ENCODE peak calls at places on chromosomes 16 and 17, in ten cellular contexts. U is AG08395; A is WTC11; I is frontal cortex; C is CD4-positive, alpha-beta T cell; X is stimulated activated CD4-positive, alpha-beta T cell treated with anti-CD3 and anti-CD28 coated beads, Interleukin-1b, Interleukin-23, amount 100 ng/mL, for 1 hour; H is CD8-positive, alpha-beta T cell; M is caudate nucleus; F is dorsolateral prefrontal cortex; R is hepatocyte. V is an unnamed sample.

GRCh38 chr16:17358846-17359245 is 111.9 kb downstream of the XYLT1 start:
- DNase-seq in U (no peak), A (no peak), I (no peak), C (no peak), X (no peak), H (no peak), M (no peak), F (no peak), R (no peak), V (no peak)

GRCh38 chr17:48995871-48996695 is 1.1 kb upstream of the IGF2BP1 start:
- DNase-seq in U (no peak), A (peak), I (no peak), C (no peak), X (no peak), H (no peak), M (no peak), F (no peak), R (peak), V (no peak)

GRCh38 chr16:85738878-85739715 is 11.8 kb downstream of the C16orf74 start:
- DNase-seq in U (no peak), A (no peak), I (no peak), C (no peak), X (no peak), H (no peak), M (no peak), F (no peak), R (no peak), V (no peak)

GRCh38 chr17:68849673-68850260 is 105.4 kb downstream of the ABCA8 start:
- DNase-seq in U (no peak), A (no peak), I (no peak), C (no peak), X (no peak), H (no peak), M (no peak), F (no peak), R (no peak), V (no peak)

GRCh38 chr17:35743911-35744328 is 9.1 kb downstream of the GAS2L2 start:
- DNase-seq in U (peak), A (peak), I (no peak), C (no peak), X (no peak), H (no peak), M (no peak), F (no peak), R (peak), V (no peak)

GRCh38 chr17:83050651-83051422 is 28.6 kb upstream of the METRNL start:
- DNase-seq in U (no peak), A (peak), I (no peak), C (no peak), X (peak), H (no peak), M (no peak), F (peak), R (peak), V (no peak)

GRCh38 chr17:9273334-9274118 is 252.2 kb downstream of the NTN1 start:
- DNase-seq in U (no peak), A (no peak), I (no peak), C (no peak), X (no peak), H (no peak), M (no peak), F (peak), R (no peak), V (no peak)

GRCh38 chr17:81866440-81867122 is 4.6 kb downstream of the ARHGDIA start:
- DNase-seq in U (no peak), A (no peak), I (no peak), C (no peak), X (no peak), H (no peak), M (no peak), F (no peak), R (no peak), V (no peak)

GRCh38 chr17:43427362-43428043 is 28.7 kb downstream of the ARL4D start:
- DNase-seq in U (no peak), A (no peak), I (no peak), C (no peak), X (no peak), H (no peak), M (no peak), F (no peak), R (no peak), V (no peak)

GRCh38 chr17:36503456-36504155 is 17.1 kb downstream of the ZNHIT3 start:
- DNase-seq in U (no peak), A (no peak), I (no peak), C (no peak), X (no peak), H (no peak), M (no peak), F (no peak), R (no peak), V (no peak)

GRCh38 chr16:66324785-66325184 is 41.7 kb upstream of the CDH5 start:
- DNase-seq in U (no peak), A (peak), I (peak), C (no peak), X (no peak), H (no peak), M (peak), F (peak), R (peak), V (no peak)

V was measured in activated T-helper 2 cell treated with anti-CD3 and anti-CD28 coated beads, Interferon-gamma antibody, Interleukin-2, Interleukin-4, amounts not matched to agents 10 μg/mL and 5 μg/mL and 100 μg/mL, durations not matched to agents 14 hours and 24 hours and 36 hours.